ENCODE peak calls at places on chromosome 7, in nine cellular contexts. A is neural progenitor cell, P is astrocyte of the cerebellum, M is AG09309, G is Panc1, T is heart left ventricle, K is fibroblast of the aortic adventitia, N is astrocyte of the spinal cord, B is uterus. Z is an unnamed sample.

GRCh38 chr7:38451840-38452239 is 178.4 kb upstream of the TARP start:
- DNase-seq in N (peak), K (peak), T (no peak), B (no peak), P (peak), G (peak), M (peak), A (peak), Z (peak)

GRCh38 chr7:157826566-157826965 is 489.8 kb downstream of the DNAJB6 start:
- DNase-seq in K (no peak), A (no peak), G (no peak), P (no peak), M (no peak), B (no peak), N (no peak), T (no peak), Z (no peak)

GRCh38 chr7:35035511-35035921 is 1.8 kb downstream of the DPY19L1 start:
- DNase-seq in M (no peak), G (peak), T (no peak), B (no peak), A (peak), N (peak), P (peak), K (peak), Z (peak)

GRCh38 chr7:22931011-22931410 is 82.9 kb downstream of the HYCC1 start:
- DNase-seq in T (no peak), M (no peak), B (no peak), A (no peak), G (no peak), N (no peak), K (no peak), P (no peak), Z (no peak)

GRCh38 chr7:74619235-74619860 is 38.2 kb upstream of the GTF2I start:
- DNase-seq in P (no peak), T (no peak), B (no peak), N (no peak), M (no peak), A (peak), K (no peak), G (no peak), Z (no peak)

GRCh38 chr7:2159176-2159520 is 73.6 kb downstream of the MAD1L1 start:
- DNase-seq in N (no peak), P (no peak), G (no peak), B (no peak), K (no peak), A (peak), M (no peak), T (no peak), Z (no peak)

GRCh38 chr7:12567015-12567414 is 3.5 kb upstream of the SCIN start:
- DNase-seq in G (no peak), A (no peak), T (no peak), N (no peak), B (no peak), K (no peak), P (no peak), M (no peak), Z (no peak)

GRCh38 chr7:57638651-57639050 is 188.7 kb downstream of the ZNF716 start:
- DNase-seq in M (no peak), K (no peak), T (no peak), B (no peak), P (no peak), G (no peak), N (no peak), A (no peak), Z (no peak)

GRCh38 chr7:157707983-157708720 is 371.3 kb downstream of the DNAJB6 start:
- DNase-seq in P (no peak), K (no peak), N (no peak), T (peak), G (no peak), B (no peak), M (no peak), A (no peak), Z (no peak)

GRCh38 chr7:146116452-146117219 is at the start of gene CNTNAP2:
- DNase-seq in G (no peak), P (no peak), A (peak), K (no peak), B (no peak), M (no peak), T (no peak), N (peak), Z (no peak)

GRCh38 chr7:97004931-97005763 is at the start of gene DLX6:
- DNase-seq in G (peak), K (peak), M (no peak), T (no peak), A (peak), N (no peak), B (peak), P (no peak), Z (peak)

GRCh38 chr7:76201732-76202665 is at the start of gene SRRM3:
- DNase-seq in N (peak), B (peak), P (peak), T (peak), A (peak), K (peak), M (peak), G (no peak), Z (peak)

GRCh38 chr7:135976312-135977019 is 693 bp downstream of the MTPN start:
- DNase-seq in N (no peak), A (no peak), M (no peak), B (no peak), G (no peak), P (no peak), T (peak), K (no peak), Z (no peak)

GRCh38 chr7:16923019-16923418 is 41.2 kb upstream of the AGR3 start:
- DNase-seq in K (peak), P (no peak), M (no peak), G (no peak), A (no peak), B (no peak), N (no peak), T (no peak), Z (no peak)

GRCh38 chr7:118429141-118429540 is 204.6 kb downstream of the ANKRD7 start:
- DNase-seq in B (no peak), N (peak), T (no peak), K (no peak), G (no peak), A (no peak), M (no peak), P (no peak), Z (no peak)

GRCh38 chr7:116652793-116653192 is 19.2 kb upstream of the MET start:
- DNase-seq in G (no peak), T (no peak), K (peak), P (no peak), M (no peak), B (no peak), N (no peak), A (no peak), Z (no peak)

GRCh38 chr7:153470004-153470671 is 582.1 kb upstream of the DPP6 start:
- DNase-seq in A (no peak), K (no peak), P (no peak), M (no peak), T (no peak), N (no peak), G (no peak), B (no peak), Z (no peak)

GRCh38 chr7:107596881-107597581 is 17.0 kb downstream of the BCAP29 start:
- DNase-seq in G (no peak), B (no peak), K (no peak), A (no peak), T (no peak), P (peak), N (peak), M (no peak), Z (peak)

GRCh38 chr7:107597582-107597916 is 17.5 kb downstream of the BCAP29 start:
- DNase-seq in A (no peak), K (no peak), M (no peak), T (no peak), N (no peak), G (no peak), P (no peak), B (no peak), Z (no peak)

GRCh38 chr7:107593025-107593410 is 13.0 kb downstream of the BCAP29 start:
- DNase-seq in N (no peak), M (no peak), G (no peak), T (no peak), P (no peak), A (no peak), K (no peak), B (no peak), Z (peak)

GRCh38 chr7:107592361-107593024 is 12.4 kb downstream of the BCAP29 start:
- DNase-seq in B (no peak), K (peak), A (no peak), N (no peak), M (peak), G (no peak), P (no peak), T (no peak), Z (peak)

DNA sequence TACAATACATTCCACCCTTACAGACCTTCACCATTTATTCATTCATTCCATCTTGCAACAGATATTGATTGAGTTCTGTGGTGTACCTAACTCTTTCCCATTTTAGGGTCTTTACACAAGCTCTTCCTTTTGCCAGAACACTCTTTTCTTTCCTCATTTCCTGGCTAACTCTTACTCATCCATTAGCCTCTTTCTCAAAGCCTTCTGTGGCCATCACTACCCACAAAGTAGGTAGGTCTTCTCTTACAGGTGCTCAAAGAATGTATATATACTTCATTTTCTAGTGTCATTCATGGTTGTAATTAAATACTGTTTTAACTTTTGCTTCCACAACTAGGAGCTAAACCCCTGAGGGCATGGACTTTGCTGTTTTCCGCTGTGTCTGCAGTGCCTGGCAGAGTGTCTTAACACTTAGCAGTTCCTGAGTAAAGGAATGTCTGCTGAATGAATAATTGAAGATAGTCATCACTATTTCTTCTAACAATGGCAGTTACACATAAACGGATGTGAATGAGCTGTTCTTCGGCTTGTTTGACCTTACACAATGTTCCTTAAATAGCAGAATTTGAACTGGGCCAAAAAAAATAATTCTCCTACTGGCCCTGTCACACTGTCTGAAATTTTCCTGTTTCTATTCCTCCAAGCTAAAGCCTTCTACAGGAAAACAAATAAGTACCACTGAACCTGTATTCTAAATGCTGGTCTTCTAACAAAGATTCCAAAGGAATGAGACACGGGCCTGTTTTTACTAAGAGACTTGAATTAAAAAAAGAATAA is 15.1 kb downstream of the BCAP29 start:
- DNase-seq in A (no peak), N (peak), T (no peak), M (peak), G (peak), K (peak), P (peak), B (peak), Z (peak)
- H3K4me3 ChIP-seq in A (no peak), N (no peak), T (no peak), M (no peak), G (no peak), K (no peak), P (no peak), B (no peak), Z (no peak)

GRCh38 chr7:123319911-123320310 is 120.1 kb upstream of the SLC13A1 start:
- DNase-seq in G (no peak), B (no peak), K (no peak), T (no peak), P (no peak), N (no peak), M (no peak), A (no peak), Z (no peak)

GRCh38 chr7:123327661-123328060 is 127.9 kb upstream of the SLC13A1 start:
- DNase-seq in A (no peak), B (no peak), G (no peak), T (no peak), K (no peak), M (no peak), N (no peak), P (no peak), Z (no peak)

GRCh38 chr7:123324283-123324682 is 124.5 kb upstream of the SLC13A1 start:
- DNase-seq in M (no peak), T (no peak), B (no peak), G (no peak), K (no peak), A (no peak), P (no peak), N (no peak), Z (no peak)

GRCh38 chr7:123323689-123324088 is 123.9 kb upstream of the SLC13A1 start:
- DNase-seq in K (no peak), T (no peak), G (no peak), N (no peak), A (no peak), P (no peak), M (no peak), B (no peak), Z (no peak)
- TF ChIP-seq CTCF in K (no peak), T (no peak), G (no peak), N (no peak), A (no peak), P (no peak), M (no peak), B (no peak), Z (no peak)

DNA sequence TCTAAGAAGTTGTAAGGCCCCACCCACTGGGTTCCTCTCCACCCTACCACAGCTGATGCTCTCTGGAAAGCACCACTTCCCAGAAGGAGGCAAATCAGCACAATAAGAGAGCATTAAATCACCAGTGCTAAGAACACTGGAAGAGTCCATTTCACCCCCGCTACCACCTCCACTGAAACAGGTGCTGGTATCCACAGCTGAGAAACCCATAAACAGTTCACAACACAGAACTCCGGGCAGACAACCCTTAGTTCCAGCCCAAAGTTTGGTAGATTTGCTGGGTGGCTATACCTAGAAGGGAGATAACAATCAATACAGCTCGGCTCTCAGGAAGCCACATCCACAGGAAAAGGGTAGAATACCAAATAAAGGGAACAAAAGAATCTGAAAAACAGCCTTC is 34.1 kb downstream of the ZNF680 start:
- DNase-seq in N (no peak), A (no peak), T (no peak), P (no peak), B (no peak), M (no peak), G (no peak), K (no peak), Z (no peak)
- H3K4me3 ChIP-seq in N (no peak), A (no peak), T (no peak), P (no peak), B (no peak), M (no peak), G (no peak), K (no peak), Z (no peak)

GRCh38 chr7:37056256-37056655 is 332.0 kb upstream of the AOAH start:
- DNase-seq in T (no peak), G (no peak), P (no peak), A (peak), B (no peak), K (no peak), M (no peak), N (no peak), Z (no peak)

GRCh38 chr7:37062460-37062859 is 338.2 kb upstream of the AOAH start:
- DNase-seq in M (no peak), A (no peak), K (no peak), B (no peak), T (no peak), N (no peak), G (no peak), P (no peak), Z (no peak)

GRCh38 chr7:37065779-37066271 is 341.5 kb upstream of the AOAH start:
- DNase-seq in M (peak), B (no peak), N (peak), P (peak), G (no peak), A (no peak), T (no peak), K (peak), Z (peak)

DNA sequence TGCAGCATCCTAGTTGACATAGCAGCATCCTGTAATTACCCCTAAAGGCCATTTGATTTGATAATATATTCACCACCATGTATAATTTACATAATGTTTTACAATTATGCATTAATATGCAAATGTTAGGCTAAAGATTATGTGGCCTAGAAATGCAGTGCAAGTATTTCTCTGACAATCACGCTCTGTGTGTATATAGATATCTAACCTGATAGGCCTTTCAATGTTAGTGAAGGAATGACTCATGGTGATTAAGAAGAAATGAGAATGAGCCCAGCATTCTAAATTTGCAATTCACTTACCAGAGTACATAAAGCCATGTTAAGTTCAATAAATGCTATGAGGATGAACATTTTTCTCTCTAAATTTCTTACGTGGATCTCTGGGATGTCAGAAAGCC is 337.7 kb upstream of the AOAH start:
- DNase-seq in G (no peak), A (no peak), T (no peak), P (no peak), N (peak), K (no peak), M (no peak), B (no peak), Z (no peak)
- TF ChIP-seq CTCF in G (no peak), A (no peak), T (no peak), P (no peak), N (no peak), K (no peak), M (no peak), B (no peak), Z (no peak)

DNA sequence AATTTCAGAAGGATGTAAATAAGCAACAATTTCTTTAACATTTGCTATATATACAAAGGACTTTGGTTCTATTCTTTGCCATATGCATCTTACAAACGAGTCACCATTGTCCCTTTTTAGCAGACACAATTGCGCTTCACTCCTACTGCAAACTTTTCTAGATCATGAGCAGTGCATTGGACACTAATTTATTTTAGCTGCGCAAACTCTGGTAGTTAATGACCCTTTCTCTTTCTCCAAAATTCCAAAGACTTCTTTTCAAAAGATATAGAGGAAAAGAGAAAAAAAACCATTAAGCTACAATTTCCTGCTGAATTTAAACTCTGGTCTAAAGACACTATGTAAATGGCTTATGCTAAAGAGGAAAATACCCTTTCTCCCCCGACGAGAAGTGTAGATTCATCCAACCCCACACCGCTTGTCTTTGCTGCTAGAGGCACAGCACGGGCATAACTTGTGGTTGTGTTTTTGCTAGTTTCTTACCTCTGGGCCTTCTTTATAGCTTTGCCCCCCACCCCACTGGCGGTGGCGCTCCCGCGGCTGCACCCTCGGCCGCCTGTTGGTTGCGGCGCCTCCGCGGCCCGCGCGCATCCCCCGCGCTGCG is 84.0 kb downstream of the SNX10 start:
- DNase-seq in P (no peak), A (peak), K (no peak), G (no peak), N (no peak), M (no peak), B (no peak), T (no peak), Z (no peak)
- H3K4me3 ChIP-seq in P (no peak), A (peak), K (no peak), G (peak), N (no peak), M (no peak), B (no peak), T (peak), Z (no peak)

DNA sequence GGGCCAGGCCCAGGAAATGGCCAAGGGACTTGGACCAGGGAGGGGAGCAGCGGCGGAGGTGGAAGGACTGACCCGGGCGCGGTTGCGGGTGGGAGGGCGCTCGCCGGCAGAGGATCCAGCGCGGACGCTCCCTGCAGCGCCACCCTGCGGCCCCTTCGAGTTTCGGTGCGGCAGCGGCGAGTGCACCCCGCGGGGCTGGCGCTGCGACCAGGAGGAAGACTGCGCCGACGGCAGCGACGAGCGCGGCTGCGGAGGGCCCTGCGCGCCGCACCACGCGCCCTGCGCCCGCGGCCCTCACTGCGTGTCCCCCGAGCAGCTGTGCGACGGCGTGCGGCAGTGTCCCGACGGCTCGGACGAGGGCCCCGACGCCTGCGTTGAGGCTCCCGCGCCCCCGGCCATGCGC is 16.8 kb upstream of the ZNF467 start:
- DNase-seq in G (no peak), T (peak), N (no peak), B (no peak), M (no peak), P (no peak), A (peak), K (no peak), Z (peak)
- TF ChIP-seq CTCF in G (no peak), T (peak), N (peak), B (peak), M (peak), P (peak), A (peak), K (peak), Z (peak)